ENCODE peak calls at places on chromosomes 2 and 18, in six cellular contexts. Q, B, S, T, P and U are unnamed samples.

GRCh38 chr2:134193774-134194173 is 60.1 kb upstream of the MGAT5 start:
- DNase-seq in Q (no peak), B (no peak), S (no peak), T (no peak), P (no peak), U (no peak)

GRCh38 chr2:15142069-15142689 is 419.0 kb downstream of the NBAS start:
- DNase-seq in Q (no peak), B (no peak), S (peak), T (peak), P (no peak), U (no peak)

GRCh38 chr18:55228191-55228590 is 268.9 kb upstream of the CCDC68 start:
- DNase-seq in Q (no peak), B (no peak), S (peak), T (no peak), P (no peak), U (no peak)

GRCh38 chr2:8004250-8004681 is 677.6 kb upstream of the ID2 start:
- DNase-seq in Q (peak), B (peak), S (peak), T (no peak), P (no peak), U (no peak)

GRCh38 chr2:212013656-212014055 is 524.9 kb downstream of the ERBB4 start:
- DNase-seq in Q (no peak), B (no peak), S (peak), T (no peak), P (no peak), U (no peak)

GRCh38 chr18:53817976-53818950 is 406.2 kb downstream of the MBD2 start:
- DNase-seq in Q (no peak), B (no peak), S (no peak), T (no peak), P (no peak), U (no peak)

GRCh38 chr2:10989151-10989550 is 77.4 kb downstream of the KCNF1 start:
- DNase-seq in Q (no peak), B (no peak), S (no peak), T (no peak), P (no peak), U (no peak)

GRCh38 chr2:75498907-75499306 is 61.8 kb downstream of the EVA1A start:
- DNase-seq in Q (no peak), B (no peak), S (no peak), T (no peak), P (no peak), U (no peak)

GRCh38 chr2:235610696-235611257 is 116.9 kb downstream of the AGAP1 start:
- DNase-seq in Q (no peak), B (no peak), S (no peak), T (no peak), P (no peak), U (no peak)

GRCh38 chr2:236665572-236666118 is 96.0 kb downstream of the ACKR3 start:
- DNase-seq in Q (no peak), B (no peak), S (no peak), T (no peak), P (no peak), U (peak)

GRCh38 chr18:48782381-48782841 is 168.4 kb downstream of the SMAD7 start:
- DNase-seq in Q (peak), B (peak), S (no peak), T (no peak), P (peak), U (peak)

GRCh38 chr2:154189963-154190362 is 318.2 kb downstream of the GALNT13 start:
- DNase-seq in Q (no peak), B (no peak), S (no peak), T (no peak), P (no peak), U (no peak)

GRCh38 chr18:67266591-67267237 is 249.8 kb downstream of the DSEL start:
- DNase-seq in Q (no peak), B (no peak), S (peak), T (no peak), P (no peak), U (no peak)

GRCh38 chr2:102059151-102059550 is 67.4 kb downstream of the IL1R2 start:
- DNase-seq in Q (no peak), B (no peak), S (no peak), T (no peak), P (no peak), U (no peak)

GRCh38 chr2:124973396-124973795 is 948.3 kb downstream of the CNTNAP5 start:
- DNase-seq in Q (no peak), B (no peak), S (no peak), T (no peak), P (no peak), U (no peak)

GRCh38 chr18:79375441-79375840 is 20.3 kb upstream of the NFATC1 start:
- DNase-seq in Q (no peak), B (no peak), S (no peak), T (no peak), P (no peak), U (peak)

GRCh38 chr2:239300871-239301742 is 99.7 kb downstream of the HDAC4 start:
- DNase-seq in Q (peak), B (no peak), S (no peak), T (no peak), P (no peak), U (peak)

DNA sequence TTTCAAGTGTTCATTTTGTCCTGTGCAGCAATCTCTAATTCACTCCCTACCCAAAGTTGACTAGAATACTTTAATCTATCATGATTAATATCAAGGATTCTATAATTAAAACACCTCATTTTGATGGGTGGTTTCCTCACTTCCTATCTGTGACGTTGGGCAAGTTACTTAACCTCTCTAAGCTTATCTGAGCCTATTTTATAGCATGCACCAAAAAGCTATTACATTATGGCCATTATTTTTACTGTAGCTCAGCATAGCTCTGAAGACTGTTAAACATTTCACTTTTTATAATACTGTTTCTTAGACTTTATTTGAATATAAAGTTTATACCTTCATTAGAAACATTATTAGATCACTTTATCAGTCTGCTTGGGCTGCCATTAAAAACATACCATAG is 579.6 kb upstream of the NXPH2 start:
- DNase-seq in Q (no peak), B (no peak), S (no peak), T (no peak), P (no peak), U (no peak)
- H3K4me3 ChIP-seq in Q (no peak), B (no peak), S (no peak), T (no peak), P (no peak), U (no peak)

DNA sequence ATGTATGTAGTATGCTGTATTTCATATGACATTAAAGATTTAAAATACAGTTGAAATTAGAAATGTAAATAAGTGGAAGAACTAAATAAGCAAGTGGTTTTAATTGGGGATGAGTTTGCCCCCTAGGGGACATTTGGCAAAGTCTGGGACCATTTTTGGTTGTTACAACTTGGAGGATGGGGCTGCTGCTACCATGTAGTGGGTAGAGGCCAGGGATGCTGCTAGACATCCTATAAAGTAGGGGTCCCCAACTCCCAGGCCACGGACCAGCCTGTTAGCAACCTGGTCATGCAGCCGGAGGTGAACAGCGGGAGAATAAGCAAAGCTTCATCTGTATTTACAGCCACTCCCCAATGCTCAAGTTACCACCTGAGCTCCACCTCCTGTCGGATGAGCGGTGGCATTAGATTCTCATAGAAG is 27.9 kb upstream of the ASNSD1 start:
- DNase-seq in Q (no peak), B (no peak), S (no peak), T (no peak), P (no peak), U (no peak)
- TF ChIP-seq CTCF in Q (no peak), B (no peak), S (peak), T (peak), P (peak), U (no peak)

DNA sequence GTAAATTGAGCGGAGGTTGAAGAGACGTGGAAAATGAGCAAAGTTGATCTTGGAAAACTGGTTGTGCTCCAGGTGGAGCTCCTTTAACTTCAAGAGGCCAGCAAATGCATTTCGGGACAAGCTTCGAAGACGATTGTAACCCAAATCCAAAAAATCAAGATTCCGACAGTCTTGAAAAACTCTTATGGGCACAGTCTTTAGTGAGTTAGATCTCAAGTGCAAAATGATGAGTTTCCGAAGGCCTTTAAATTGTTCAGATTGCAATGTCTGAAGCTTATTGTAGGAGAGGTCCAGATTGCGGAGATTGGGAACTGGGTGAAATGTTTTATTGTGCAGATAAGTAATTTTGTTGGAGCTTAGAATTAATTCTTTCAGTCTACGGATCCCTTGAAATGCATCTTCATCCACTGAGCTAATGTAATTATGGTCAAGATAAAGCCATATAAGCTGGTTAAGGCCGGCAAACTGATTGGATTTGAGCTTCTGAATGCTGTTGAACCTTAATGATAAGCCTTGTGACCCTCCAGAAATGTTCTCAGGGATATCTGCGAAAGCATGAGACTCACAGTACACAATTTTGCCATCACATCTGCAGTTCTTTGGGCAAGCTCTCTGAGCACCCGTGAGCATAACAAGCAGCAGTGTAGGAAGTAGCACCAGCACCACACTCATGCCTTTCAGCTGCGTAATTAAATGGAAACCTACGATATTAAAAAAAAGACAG is 2.9 kb downstream of the LRRTM4 start:
- DNase-seq in Q (no peak), B (no peak), S (no peak), T (no peak), P (no peak), U (no peak)
- H3K4me3 ChIP-seq in Q (no peak), B (no peak), S (no peak), T (no peak), P (peak), U (no peak)

GRCh38 chr2:83860320-83860719 is 598.8 kb downstream of the SUCLG1 start:
- DNase-seq in Q (no peak), B (no peak), S (no peak), T (no peak), P (no peak), U (no peak)
- TF ChIP-seq CTCF in Q (no peak), B (no peak), S (no peak), T (no peak), P (no peak), U (no peak)

GRCh38 chr18:13616525-13617035 is 109.8 kb downstream of the FAM210A start:
- DNase-seq in Q (no peak), B (no peak), S (no peak), T (no peak), P (no peak), U (no peak)
- H3K4me3 ChIP-seq in Q (no peak), B (no peak), S (no peak), T (no peak), P (no peak), U (no peak)